ENCODE peak calls at places on chromosomes 2 and 18, in nine cellular contexts. G is foreskin fibroblast, Y is cardiac fibroblast, P is OCI-LY7, L is BE2C, T is HepG2, D is GM10248, E is mucosa of descending colon, W is chondrocyte. J is an unnamed sample.

GRCh38 chr2:28438532-28439063 is 45.9 kb downstream of the FOSL2 start:
- DNase-seq in T (no peak), D (no peak), G (no peak), W (no peak), E (no peak), Y (no peak), P (no peak), L (no peak), J (no peak)

GRCh38 chr2:117523267-117523666 is 291.2 kb upstream of the DDX18 start:
- DNase-seq in D (no peak), L (peak), P (no peak), T (no peak), Y (no peak), G (no peak), W (no peak), E (peak), J (no peak)

GRCh38 chr2:236663267-236663666 is 93.6 kb downstream of the ACKR3 start:
- DNase-seq in D (no peak), W (no peak), G (no peak), E (peak), P (no peak), Y (peak), L (no peak), T (no peak), J (no peak)

GRCh38 chr2:181393472-181393871 is 63.7 kb upstream of the ITGA4 start:
- DNase-seq in P (no peak), G (peak), E (no peak), T (peak), L (no peak), W (no peak), Y (peak), D (peak), J (peak)

GRCh38 chr18:5294113-5294617 is 1.4 kb downstream of the ZBTB14 start:
- DNase-seq in T (no peak), P (no peak), W (no peak), Y (peak), G (no peak), D (peak), E (peak), L (peak), J (peak)

GRCh38 chr18:69817335-69817935 is 130.2 kb downstream of the CD226 start:
- DNase-seq in D (no peak), Y (peak), W (no peak), P (no peak), L (no peak), G (peak), T (no peak), E (no peak), J (no peak)

GRCh38 chr2:188786368-188786781 is 187.8 kb upstream of the COL3A1 start:
- DNase-seq in P (no peak), Y (peak), D (no peak), W (no peak), T (no peak), E (no peak), L (no peak), G (peak), J (no peak)

GRCh38 chr2:123785332-123785731 is 239.8 kb upstream of the CNTNAP5 start:
- DNase-seq in Y (no peak), G (no peak), P (no peak), E (no peak), W (no peak), L (no peak), D (no peak), T (no peak), J (no peak)

GRCh38 chr18:56661414-56662101 is 10.4 kb downstream of the WDR7 start:
- DNase-seq in L (no peak), E (no peak), Y (no peak), G (peak), W (no peak), P (no peak), D (no peak), T (no peak), J (no peak)

DNA sequence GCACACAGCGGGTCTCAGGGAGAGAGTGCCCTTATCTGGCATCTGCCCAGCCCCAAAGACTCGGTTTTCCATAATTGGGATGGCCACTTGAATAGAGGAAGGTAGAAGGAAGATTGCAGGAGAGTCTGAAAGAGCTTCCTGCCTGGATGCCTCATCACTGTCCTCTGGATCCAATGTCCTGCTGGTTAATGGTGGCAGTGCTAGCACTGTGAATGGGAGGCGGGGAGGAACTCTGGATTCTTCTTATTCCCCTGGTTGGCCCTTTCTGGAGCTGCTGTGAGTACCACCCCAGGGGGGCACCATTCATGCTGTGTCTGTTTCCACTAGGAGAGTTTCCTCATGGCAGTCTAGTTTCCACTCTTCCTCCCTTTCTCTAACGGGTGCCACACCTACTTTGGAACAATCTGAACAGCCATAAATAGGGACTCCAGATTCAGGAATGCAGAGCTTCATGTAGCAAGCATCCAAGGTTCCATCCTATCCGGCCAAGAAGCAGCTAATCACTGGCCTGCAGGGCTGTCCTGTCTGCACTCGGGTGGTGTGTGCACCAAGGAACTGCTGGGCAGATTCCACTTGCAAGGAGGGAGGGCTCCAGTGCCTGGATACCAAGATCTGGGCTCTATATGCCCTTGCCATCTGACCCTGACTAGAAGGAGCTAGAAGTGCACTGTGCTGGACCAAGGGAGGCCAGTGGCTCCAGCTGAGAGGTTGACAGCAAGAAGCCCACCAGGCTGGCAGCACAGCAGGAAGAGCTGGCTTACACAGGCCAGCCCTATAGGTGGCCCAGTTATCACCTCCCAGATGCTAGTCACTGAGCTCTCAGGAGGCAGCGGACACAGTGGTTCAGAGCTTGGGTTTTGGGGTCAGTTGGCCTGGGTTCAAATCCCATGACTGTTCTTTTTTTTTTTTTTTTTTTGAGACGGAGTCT is 4.6 kb upstream of the ATOH8 start:
- DNase-seq in E (no peak), Y (peak), W (no peak), P (no peak), T (no peak), D (no peak), G (no peak), L (no peak), J (no peak)
- TF ChIP-seq CTCF in E (no peak), Y (no peak), W (no peak), P (no peak), T (no peak), D (no peak), G (no peak), L (no peak), J (no peak)

DNA sequence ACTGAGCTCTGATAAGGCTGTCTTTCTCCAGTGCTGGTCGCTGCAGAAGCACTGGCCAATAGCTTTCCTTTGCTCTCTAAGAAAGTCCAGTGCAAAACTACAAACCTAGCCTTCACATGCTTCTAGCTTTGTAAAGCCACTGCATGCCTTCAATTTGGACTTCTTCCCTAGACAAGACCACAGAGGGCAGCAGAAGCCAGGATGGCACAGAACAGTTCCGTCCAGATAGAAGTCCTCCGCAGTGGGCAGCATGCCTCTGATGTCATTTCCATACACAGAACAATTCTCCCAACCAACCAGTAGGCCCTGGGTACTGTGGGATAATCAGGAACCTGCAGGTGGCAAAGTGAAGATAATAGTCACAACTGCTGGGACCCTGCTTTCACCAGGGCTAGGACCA is 3.3 kb downstream of the ST6GAL2 start:
- DNase-seq in L (no peak), W (no peak), P (no peak), G (no peak), E (no peak), T (no peak), Y (peak), D (no peak), J (no peak)
- TF ChIP-seq CTCF in L (no peak), W (peak), P (no peak), G (no peak), E (no peak), T (no peak), Y (no peak), D (no peak), J (no peak)

GRCh38 chr2:60334610-60335009 is 218.8 kb downstream of the BCL11A start:
- DNase-seq in L (no peak), W (no peak), G (no peak), P (no peak), T (no peak), E (no peak), Y (no peak), D (no peak), J (no peak)

GRCh38 chr2:60339286-60339685 is 214.2 kb downstream of the BCL11A start:
- DNase-seq in D (no peak), Y (no peak), P (no peak), T (no peak), W (no peak), E (no peak), G (no peak), L (no peak), J (no peak)

GRCh38 chr2:60336442-60337141 is 216.9 kb downstream of the BCL11A start:
- DNase-seq in W (no peak), L (no peak), D (no peak), Y (no peak), T (no peak), G (no peak), E (no peak), P (peak), J (no peak)

GRCh38 chr2:60335533-60336237 is 217.8 kb downstream of the BCL11A start:
- DNase-seq in Y (no peak), P (no peak), W (no peak), T (peak), G (no peak), L (no peak), E (no peak), D (no peak), J (no peak)

DNA sequence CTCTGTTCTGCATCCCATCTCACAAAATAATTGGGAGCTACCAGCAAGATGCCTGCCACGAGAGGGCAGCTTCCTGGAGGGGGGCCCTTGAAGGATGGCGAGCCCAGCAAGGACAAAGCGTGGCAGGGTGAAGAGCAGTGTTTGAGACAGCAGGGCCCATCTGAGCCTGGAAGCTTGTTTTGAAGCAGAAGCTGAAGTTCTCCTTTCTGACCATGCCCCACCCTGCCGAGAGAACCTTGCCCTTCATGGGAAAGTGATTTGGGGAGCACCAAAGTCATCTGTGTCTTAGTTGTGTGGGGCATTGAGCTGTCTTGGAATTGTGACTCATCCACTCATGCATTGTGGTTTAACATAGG is 216.3 kb downstream of the BCL11A start:
- DNase-seq in P (peak), D (no peak), T (no peak), Y (no peak), L (no peak), G (no peak), E (no peak), W (no peak), J (no peak)
- TF ChIP-seq CTCF in P (peak), D (no peak), T (peak), Y (no peak), L (peak), G (no peak), E (no peak), W (no peak), J (peak)

GRCh38 chr2:70926042-70926441 is 9.7 kb upstream of the ATP6V1B1 start:
- DNase-seq in W (peak), G (no peak), E (no peak), P (no peak), L (no peak), T (no peak), Y (no peak), D (no peak), J (no peak)

GRCh38 chr2:70921031-70921430 is 14.7 kb upstream of the ATP6V1B1 start:
- DNase-seq in E (no peak), D (no peak), W (peak), P (no peak), L (no peak), G (no peak), Y (no peak), T (no peak), J (no peak)

GRCh38 chr2:70921839-70922590 is 13.7 kb upstream of the ATP6V1B1 start:
- DNase-seq in P (no peak), G (no peak), T (peak), L (no peak), E (no peak), W (no peak), D (no peak), Y (peak), J (no peak)

GRCh38 chr2:70922591-70923234 is 13.0 kb upstream of the ATP6V1B1 start:
- DNase-seq in G (no peak), Y (no peak), L (no peak), T (no peak), D (no peak), P (no peak), E (no peak), W (peak), J (no peak)

DNA sequence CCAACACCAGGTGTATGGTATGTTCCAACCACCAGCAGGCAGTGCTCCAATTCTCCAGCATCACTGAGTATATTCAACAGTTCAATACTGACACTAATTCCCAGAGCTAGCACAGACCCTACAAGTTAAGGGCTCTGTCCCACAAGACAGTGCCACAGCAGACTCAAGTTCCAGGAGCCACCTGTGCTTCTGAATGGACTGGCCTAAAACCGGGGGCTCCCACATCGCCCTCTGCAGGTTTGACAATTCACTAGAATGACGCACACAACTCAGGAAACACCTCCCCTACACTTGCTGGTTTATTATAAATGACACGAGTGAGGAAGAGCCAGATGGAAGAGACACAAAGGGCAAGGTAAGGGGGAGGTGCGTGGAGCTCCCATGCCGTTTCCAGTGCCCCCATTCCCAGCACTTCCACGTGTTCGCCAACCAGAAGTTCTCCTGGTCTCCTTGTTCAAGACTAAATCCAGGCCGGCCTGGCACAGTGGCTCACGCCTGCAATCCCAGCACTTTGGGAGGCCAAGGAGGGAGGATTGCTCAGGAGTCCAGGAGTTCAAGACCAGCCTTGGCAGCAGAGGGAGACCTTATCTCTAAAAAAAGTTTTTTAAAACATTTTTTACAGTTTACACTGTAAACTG is 12.2 kb upstream of the ATP6V1B1 start:
- DNase-seq in E (no peak), L (no peak), Y (no peak), T (no peak), W (peak), D (peak), G (no peak), P (peak), J (no peak)
- TF ChIP-seq CTCF in E (no peak), L (peak), Y (peak), T (peak), W (peak), D (peak), G (peak), P (peak), J (peak)